ENCODE peak calls at places on chromosome 19, in six cellular contexts. Z is HTR-8/SVneo; P is LoVo; I is CD4-positive, CD25-positive, alpha-beta regulatory T cell; N is CD8-positive, alpha-beta memory T cell; W is ureter. R is an unnamed sample.
A peak's percentile ranks its signal among the peaks of the same experiment; 100 is the strongest.

GRCh38 chr19:50362656-50363424 is 2.6 kb downstream of the NAPSA start:
- DNase-seq in P (no peak), Z (no peak), N (no peak), I (peak; percentile 21), W (no peak), R (no peak)

GRCh38 chr19:17109962-17110598 is 34.5 kb downstream of the MYO9B start:
- DNase-seq in Z (no peak), W (no peak), N (no peak), P (no peak), I (no peak), R (no peak)

GRCh38 chr19:58395979-58396627 is 647 bp downstream of the RNF225 start:
- DNase-seq in P (no peak), N (no peak), Z (no peak), W (no peak), I (no peak), R (no peak)

GRCh38 chr19:52140077-52140710 is 456 bp upstream of the ZNF616 start:
- DNase-seq in W (no peak), P (no peak), I (no peak), N (no peak), Z (no peak), R (no peak)

GRCh38 chr19:16066611-16067104 is 9.6 kb upstream of the TPM4 start:
- DNase-seq in N (peak; percentile 20), P (peak; percentile 55), W (no peak), Z (no peak), I (peak; percentile 79), R (peak; percentile 58)

GRCh38 chr19:6343462-6343861 is 10.1 kb upstream of the ACER1 start:
- DNase-seq in N (no peak), I (no peak), Z (no peak), W (no peak), P (no peak), R (no peak)

GRCh38 chr19:23896912-23897311 is 17.8 kb upstream of the ZNF726 start:
- DNase-seq in W (no peak), N (no peak), Z (no peak), I (no peak), P (no peak), R (no peak)

GRCh38 chr19:54106716-54107115 is 4.1 kb downstream of the NDUFA3 start:
- DNase-seq in I (no peak), N (no peak), W (no peak), Z (no peak), P (no peak), R (no peak)

GRCh38 chr19:43934055-43934984 is 762 bp downstream of the ZNF45 start:
- DNase-seq in W (no peak), N (no peak), P (no peak), I (no peak), Z (peak; percentile 22), R (peak; percentile 5)

GRCh38 chr19:23917856-23918255 is 3.2 kb downstream of the ZNF726 start:
- DNase-seq in Z (no peak), W (peak; percentile 77), I (no peak), P (no peak), N (no peak), R (no peak)

GRCh38 chr19:8592231-8593009 is 15.2 kb upstream of the MYO1F start:
- DNase-seq in N (peak; percentile 95), P (no peak), W (peak; percentile 96), I (peak; percentile 71), Z (peak; percentile 95), R (peak; percentile 92)

GRCh38 chr19:23992348-23992747 is 77.7 kb downstream of the ZNF726 start:
- DNase-seq in N (no peak), I (no peak), Z (no peak), P (no peak), W (no peak), R (no peak)

GRCh38 chr19:41746593-41747227 is 8.6 kb upstream of the CEACAM6 start:
- DNase-seq in N (peak; percentile 5), W (peak; percentile 56), I (peak; percentile 71), P (peak; percentile 86), Z (peak; percentile 55), R (peak; percentile 28)

GRCh38 chr19:29381353-29382203 is 144.2 kb upstream of the VSTM2B start:
- DNase-seq in W (peak; percentile 18), I (no peak), Z (no peak), N (no peak), P (no peak), R (no peak)

GRCh38 chr19:4042064-4042730 is 24.5 kb downstream of the ZBTB7A start:
- DNase-seq in N (no peak), I (no peak), Z (no peak), W (no peak), P (no peak), R (no peak)

GRCh38 chr19:13169769-13170168 is 19.6 kb downstream of the IER2 start:
- DNase-seq in N (no peak), I (no peak), W (peak; percentile 65), Z (peak; percentile 69), P (peak; percentile 86), R (no peak)

GRCh38 chr19:35248310-35249145 is at the start of gene LSR:
- DNase-seq in P (peak; percentile 94), W (peak; percentile 89), N (peak; percentile 67), I (peak; percentile 92), Z (peak; percentile 80), R (no peak)

GRCh38 chr19:17648786-17649185 is 39.4 kb downstream of the UNC13A start:
- DNase-seq in P (no peak), I (no peak), Z (no peak), N (no peak), W (no peak), R (no peak)

GRCh38 chr19:9847087-9847671 is 12.1 kb downstream of the PIN1 start:
- DNase-seq in Z (peak; percentile 58), N (no peak), P (no peak), I (peak; percentile 52), W (peak; percentile 56), R (peak; percentile 35)

GRCh38 chr19:903266-903797 is 9.7 kb downstream of the R3HDM4 start:
- DNase-seq in W (no peak), P (no peak), I (no peak), N (no peak), Z (no peak), R (no peak)

GRCh38 chr19:1238373-1239303 is 833 bp upstream of the CBARP start:
- DNase-seq in N (no peak), Z (no peak), W (no peak), P (no peak), I (no peak), R (no peak)

GRCh38 chr19:8826371-8826770 is 5.7 kb downstream of the ZNF558 start:
- DNase-seq in Z (no peak), P (no peak), W (no peak), I (no peak), N (no peak), R (no peak)

GRCh38 chr19:58482372-58482771 is 6.2 kb downstream of the ZNF446 start:
- DNase-seq in N (no peak), I (no peak), P (no peak), Z (no peak), W (no peak), R (no peak)

GRCh38 chr19:13033819-13034611 is 38.7 kb downstream of the NFIX start:
- DNase-seq in N (peak; percentile 23), Z (peak; percentile 64), W (no peak), I (peak; percentile 32), P (peak; percentile 69), R (peak; percentile 84)

GRCh38 chr19:13055213-13056051 is 47.2 kb downstream of the LYL1 start:
- DNase-seq in N (no peak), Z (peak; percentile 87), P (no peak), W (peak; percentile 82), I (no peak), R (no peak)

GRCh38 chr19:9917322-9917721 is 19.0 kb downstream of the OLFM2 start:
- DNase-seq in N (no peak), I (peak; percentile 13), P (no peak), W (no peak), Z (peak; percentile 83), R (peak; percentile 32)

GRCh38 chr19:19752760-19753403 is 20.0 kb upstream of the ZNF14 start:
- DNase-seq in P (no peak), I (no peak), N (no peak), W (no peak), Z (no peak), R (no peak)

GRCh38 chr19:3981736-3982681 is 3.3 kb downstream of the EEF2 start:
- DNase-seq in N (no peak), I (no peak), Z (no peak), W (peak; percentile 47), P (no peak), R (no peak)